ENCODE peak calls at places on chromosomes 5 and 9, in eight cellular contexts. J, P, Q, E, C, M, W and B are unnamed samples.
A peak's percentile ranks its signal among the peaks of the same experiment; 100 is the strongest.

GRCh38 chr5:157745041-157745456 is 1.5 kb downstream of the LSM11 start:
- DNase-seq in Q (no peak), E (no peak), C (no peak), P (no peak), M (no peak), J (no peak), W (peak; percentile 22), B (no peak)

GRCh38 chr9:22374021-22374420 is 72.6 kb upstream of the DMRTA1 start:
- DNase-seq in J (no peak), E (no peak), W (no peak), P (no peak), M (no peak), Q (no peak), C (no peak), B (no peak)

GRCh38 chr5:40437452-40437861 is 242.3 kb upstream of the PTGER4 start:
- DNase-seq in E (no peak), C (no peak), Q (peak; percentile 61), J (peak; percentile 64), M (no peak), P (no peak), W (no peak), B (peak; percentile 58)

GRCh38 chr5:172721455-172722308 is 49.3 kb downstream of the DUSP1 start:
- DNase-seq in C (no peak), W (no peak), J (peak; percentile 70), P (no peak), Q (no peak), E (no peak), M (peak; percentile 72), B (peak; percentile 84)

GRCh38 chr5:16913187-16913839 is 22.8 kb downstream of the MYO10 start:
- DNase-seq in J (no peak), W (no peak), Q (no peak), P (no peak), E (peak; percentile 51), M (no peak), C (no peak), B (no peak)

GRCh38 chr5:170554566-170555267 is 50.9 kb downstream of the KCNIP1 start:
- DNase-seq in M (no peak), Q (peak; percentile 61), J (no peak), C (peak; percentile 56), P (peak; percentile 85), E (no peak), W (no peak), B (peak; percentile 86)

GRCh38 chr9:84339951-84340350 is 607 bp downstream of the SLC28A3 start:
- DNase-seq in W (no peak), C (no peak), M (peak; percentile 16), Q (no peak), E (no peak), P (no peak), J (no peak), B (no peak)

GRCh38 chr9:130639866-130640555 is 24.4 kb upstream of the PRDM12 start:
- DNase-seq in E (no peak), C (no peak), J (no peak), Q (no peak), W (no peak), P (peak; percentile 37), M (no peak), B (no peak)

GRCh38 chr5:134070979-134071849 is 43.3 kb upstream of the TCF7 start:
- DNase-seq in W (peak; percentile 37), Q (peak; percentile 70), J (no peak), M (no peak), E (peak; percentile 36), C (no peak), P (peak; percentile 54), B (no peak)

GRCh38 chr5:120122711-120123110 is 341.4 kb upstream of the PRR16 start:
- DNase-seq in M (no peak), E (no peak), Q (no peak), P (no peak), J (no peak), W (no peak), C (no peak), B (no peak)

GRCh38 chr5:55601209-55601618 is 66.5 kb upstream of the PLPP1 start:
- DNase-seq in Q (peak; percentile 87), M (peak; percentile 90), E (peak; percentile 65), W (no peak), C (peak; percentile 94), J (peak; percentile 91), P (peak; percentile 95), B (peak; percentile 91)

GRCh38 chr5:156684216-156684615 is 165.9 kb upstream of the PPP1R2B start:
- DNase-seq in W (no peak), M (no peak), Q (no peak), P (no peak), J (no peak), E (no peak), C (no peak), B (no peak)

GRCh38 chr5:179263391-179264052 is 81.7 kb downstream of the ADAMTS2 start:
- DNase-seq in E (peak; percentile 2), M (no peak), W (no peak), P (peak; percentile 54), C (no peak), Q (no peak), J (no peak), B (no peak)

GRCh38 chr5:38319486-38319885 is 61.1 kb downstream of the EGFLAM start:
- DNase-seq in E (no peak), M (no peak), Q (no peak), J (no peak), C (no peak), W (no peak), P (no peak), B (no peak)

GRCh38 chr5:179892255-179892654 is 15.4 kb downstream of the TBC1D9B start:
- DNase-seq in E (no peak), C (no peak), Q (no peak), J (no peak), P (no peak), M (no peak), W (no peak), B (no peak)

GRCh38 chr9:78006734-78007133 is 24.9 kb downstream of the GNAQ start:
- DNase-seq in E (no peak), W (no peak), Q (no peak), J (peak; percentile 25), M (no peak), C (no peak), P (no peak), B (no peak)

GRCh38 chr9:78005231-78006002 is 26.2 kb downstream of the GNAQ start:
- DNase-seq in P (no peak), J (no peak), Q (no peak), W (no peak), E (no peak), M (no peak), C (no peak), B (no peak)

GRCh38 chr9:78003730-78004129 is 27.9 kb downstream of the GNAQ start:
- DNase-seq in E (no peak), P (no peak), C (no peak), J (no peak), Q (no peak), W (no peak), M (no peak), B (no peak)

GRCh38 chr9:78001946-78002731 is 29.5 kb downstream of the GNAQ start:
- DNase-seq in J (no peak), P (no peak), Q (no peak), C (no peak), M (no peak), W (no peak), E (no peak), B (no peak)

GRCh38 chr9:78004478-78005229 is 27.0 kb downstream of the GNAQ start:
- DNase-seq in Q (peak; percentile 55), W (peak; percentile 45), C (no peak), M (no peak), P (no peak), J (no peak), E (peak; percentile 34), B (no peak)
- TF ChIP-seq CTCF in Q (peak; percentile 30), W (peak; percentile 60), C (no peak), M (no peak), P (peak; percentile 5), J (peak; percentile 27), E (peak; percentile 33), B (peak; percentile 46)

DNA sequence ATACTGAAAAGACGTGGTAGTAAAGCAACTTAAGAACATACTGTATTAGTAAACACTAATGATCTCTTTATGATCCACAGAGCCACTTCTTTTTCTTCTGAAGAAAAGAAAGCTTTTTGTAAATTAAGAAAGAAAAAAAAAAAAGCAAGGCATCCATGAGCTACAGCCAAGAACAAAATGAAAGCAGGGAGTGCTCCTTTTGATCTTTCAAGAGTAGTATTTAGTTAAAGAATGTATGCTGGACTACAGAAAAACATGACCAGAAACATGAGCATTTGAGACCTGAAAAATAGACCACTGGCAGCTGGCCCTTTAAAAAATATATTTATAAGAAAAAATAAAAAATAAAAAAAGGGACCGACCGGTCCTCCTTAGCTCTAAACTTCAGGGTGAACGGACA is 348.6 kb downstream of the GLIS3 start:
- DNase-seq in E (no peak), P (no peak), J (no peak), M (no peak), C (no peak), W (no peak), Q (no peak), B (peak; percentile 46)
- TF ChIP-seq CTCF in E (no peak), P (no peak), J (no peak), M (no peak), C (no peak), W (no peak), Q (no peak), B (no peak)

GRCh38 chr5:100518377-100518776 is 16.8 kb upstream of the FAM174A start:
- DNase-seq in Q (no peak), J (no peak), C (no peak), M (no peak), P (no peak), W (no peak), E (no peak), B (no peak)
- TF ChIP-seq CTCF in Q (no peak), J (no peak), C (no peak), M (no peak), P (no peak), W (no peak), E (no peak), B (no peak)

GRCh38 chr5:81901539-81901938 is 70.3 kb upstream of the ATG10 start:
- DNase-seq in P (no peak), Q (no peak), E (no peak), J (no peak), C (no peak), W (no peak), M (no peak), B (no peak)

GRCh38 chr5:81895312-81895711 is 76.5 kb upstream of the ATG10 start:
- DNase-seq in C (no peak), W (no peak), E (no peak), J (no peak), M (no peak), P (no peak), Q (no peak), B (no peak)

GRCh38 chr5:81896764-81897163 is 75.1 kb upstream of the ATG10 start:
- DNase-seq in C (no peak), Q (no peak), M (no peak), J (no peak), P (no peak), W (no peak), E (no peak), B (peak; percentile 71)

GRCh38 chr5:81899123-81899522 is 72.7 kb upstream of the ATG10 start:
- DNase-seq in J (no peak), W (no peak), P (no peak), C (no peak), M (no peak), E (no peak), Q (no peak), B (no peak)

DNA sequence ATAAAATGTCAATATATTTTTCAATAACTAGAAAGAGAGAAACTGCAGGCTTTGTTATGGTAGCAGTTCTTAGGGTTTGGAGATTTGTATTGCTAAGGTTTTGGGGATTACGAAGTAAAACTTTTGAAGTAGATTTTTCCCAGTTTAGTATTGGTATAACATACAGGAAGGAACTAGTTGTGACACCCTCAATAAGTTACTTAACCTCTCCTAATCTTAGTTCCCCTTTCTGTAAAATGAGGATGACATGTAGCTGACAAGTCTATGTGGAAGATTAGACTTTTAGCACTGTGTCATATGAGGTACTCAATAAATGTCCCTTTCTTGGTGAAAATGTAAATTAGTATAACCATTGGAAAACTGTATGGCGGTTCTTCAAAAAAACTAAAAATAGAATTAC is 73.4 kb upstream of the ATG10 start:
- DNase-seq in Q (no peak), P (no peak), M (no peak), C (no peak), J (no peak), E (no peak), W (no peak), B (no peak)
- TF ChIP-seq CTCF in Q (no peak), P (no peak), M (no peak), C (no peak), J (no peak), E (no peak), W (no peak), B (no peak)